ENCODE peak calls at places on chromosomes 7 and 10, in ten cellular contexts. N is uterus, Y is body of pancreas, W is esophagus squamous epithelium, G is A549, A is sigmoid colon, M is breast epithelium, P is prostate gland, J is IMR-90, K is heart left ventricle. Z is an unnamed sample.

GRCh38 chr10:124239666-124240065 is 146.3 kb upstream of the CHST15 start:
- DNase-seq in J (no peak), P (no peak), K (no peak), M (no peak), A (peak), W (no peak), N (no peak), Y (no peak), G (no peak), Z (no peak)

GRCh38 chr10:17278607-17279240 is 50.7 kb downstream of the VIM start:
- DNase-seq in K (no peak), A (no peak), N (no peak), J (no peak), Y (no peak), M (no peak), P (no peak), G (no peak), W (no peak), Z (no peak)

GRCh38 chr7:23654508-23654907 is 25.5 kb upstream of the FAM221A start:
- DNase-seq in J (peak), N (no peak), W (no peak), M (no peak), Y (peak), P (peak), A (no peak), G (peak), K (no peak), Z (no peak)

GRCh38 chr7:98119257-98119918 is 12.7 kb downstream of the LMTK2 start:
- DNase-seq in K (no peak), Y (no peak), J (peak), P (no peak), G (peak), M (no peak), W (no peak), A (no peak), N (no peak), Z (no peak)

GRCh38 chr7:24255139-24255538 is 28.9 kb upstream of the NPY start:
- DNase-seq in K (no peak), A (no peak), N (no peak), M (no peak), W (no peak), J (no peak), Y (no peak), P (no peak), G (no peak), Z (no peak)

GRCh38 chr10:106217627-106218026 is 946.9 kb downstream of the SORCS1 start:
- DNase-seq in P (no peak), W (no peak), Y (no peak), A (no peak), N (no peak), J (no peak), M (no peak), K (no peak), G (no peak), Z (no peak)

GRCh38 chr7:99693427-99694200 is 13.8 kb upstream of the CYP3A5 start:
- DNase-seq in K (no peak), W (no peak), N (no peak), P (no peak), J (no peak), G (peak), M (no peak), A (no peak), Y (peak), Z (no peak)

GRCh38 chr7:142568430-142569097 is 180.7 kb upstream of the PRSS1 start:
- DNase-seq in Y (no peak), A (no peak), N (no peak), P (no peak), J (peak), G (peak), M (no peak), W (no peak), K (no peak), Z (no peak)

GRCh38 chr10:33117816-33118215 is 159.8 kb upstream of the ITGB1 start:
- DNase-seq in N (no peak), W (no peak), K (no peak), Y (no peak), J (no peak), G (no peak), M (no peak), P (no peak), A (no peak), Z (peak)

GRCh38 chr7:137081694-137082093 is 213.2 kb downstream of the CHRM2 start:
- DNase-seq in K (peak), M (no peak), G (no peak), Y (peak), N (peak), A (peak), J (peak), W (no peak), P (no peak), Z (no peak)

GRCh38 chr7:145692237-145692950 is 424.2 kb upstream of the CNTNAP2 start:
- DNase-seq in K (peak), M (no peak), W (no peak), J (peak), A (no peak), Y (no peak), G (no peak), P (no peak), N (no peak), Z (no peak)

GRCh38 chr10:106082865-106083264 is 1081.6 kb downstream of the SORCS1 start:
- DNase-seq in Y (no peak), W (no peak), A (no peak), G (no peak), J (no peak), M (no peak), N (no peak), P (no peak), K (no peak), Z (no peak)

GRCh38 chr7:33964417-33965115 is 59.2 kb downstream of the BMPER start:
- DNase-seq in W (no peak), N (no peak), M (no peak), A (no peak), K (no peak), J (no peak), P (no peak), G (no peak), Y (no peak), Z (no peak)

GRCh38 chr7:44141221-44141850 is at the start of gene MYL7:
- DNase-seq in W (no peak), A (peak), J (no peak), M (no peak), G (no peak), P (no peak), N (no peak), Y (no peak), K (no peak), Z (peak)

GRCh38 chr7:66202380-66202779 is 2.8 kb upstream of the TPST1 start:
- DNase-seq in W (no peak), K (no peak), N (no peak), P (no peak), Y (no peak), M (no peak), J (no peak), A (peak), G (no peak), Z (peak)

GRCh38 chr7:121824276-121824675 is 48.7 kb upstream of the PTPRZ1 start:
- DNase-seq in A (no peak), J (no peak), Y (no peak), N (no peak), P (no peak), K (no peak), W (no peak), G (no peak), M (no peak), Z (no peak)

GRCh38 chr10:42866115-42866995 is 83.8 kb downstream of the BMS1 start:
- DNase-seq in K (peak), G (peak), P (peak), A (peak), N (peak), M (peak), J (peak), Y (peak), W (no peak), Z (peak)

GRCh38 chr7:152884321-152884720 is 124.8 kb downstream of the ACTR3B start:
- DNase-seq in M (no peak), K (no peak), W (no peak), N (no peak), P (no peak), A (no peak), G (no peak), Y (no peak), J (no peak), Z (peak)

GRCh38 chr7:129952164-129952652 is 552 bp downstream of the UBE2H start:
- DNase-seq in N (peak), W (no peak), K (peak), G (peak), M (peak), Y (peak), P (peak), A (peak), J (no peak), Z (no peak)

GRCh38 chr10:132991706-132992432 is 49.5 kb upstream of the CFAP46 start:
- DNase-seq in K (peak), N (no peak), J (no peak), Y (no peak), M (no peak), G (no peak), A (no peak), P (no peak), W (no peak), Z (peak)

GRCh38 chr7:124688991-124689390 is 76.6 kb downstream of the GPR37 start:
- DNase-seq in G (no peak), Y (no peak), N (no peak), P (no peak), J (peak), A (no peak), K (no peak), W (no peak), M (no peak), Z (no peak)

GRCh38 chr7:86778271-86778670 is 134.6 kb downstream of the GRM3 start:
- DNase-seq in N (no peak), A (no peak), Y (no peak), M (no peak), J (no peak), P (no peak), G (no peak), K (no peak), W (no peak), Z (no peak)

GRCh38 chr10:88896336-88897018 is 16.4 kb downstream of the STAMBPL1 start:
- DNase-seq in A (no peak), G (peak), P (no peak), M (no peak), J (no peak), N (no peak), K (no peak), W (no peak), Y (no peak), Z (no peak)

GRCh38 chr10:3186365-3186764 is 13.8 kb upstream of the PITRM1 start:
- DNase-seq in J (no peak), G (no peak), A (no peak), N (no peak), W (no peak), K (no peak), P (no peak), M (no peak), Y (no peak), Z (no peak)

GRCh38 chr7:30635798-30636197 is 41.1 kb downstream of the GARS1 start:
- DNase-seq in N (no peak), W (no peak), G (no peak), M (no peak), J (no peak), Y (no peak), K (no peak), A (no peak), P (no peak), Z (no peak)

GRCh38 chr7:55050286-55050685 is 31.5 kb downstream of the EGFR start:
- DNase-seq in N (no peak), P (no peak), A (no peak), J (no peak), G (no peak), Y (no peak), W (no peak), M (no peak), K (no peak), Z (no peak)

GRCh38 chr7:28411876-28412662 is at the start of gene CREB5:
- DNase-seq in Y (no peak), W (no peak), N (no peak), K (no peak), A (no peak), J (peak), G (peak), P (no peak), M (no peak), Z (no peak)

GRCh38 chr10:128046156-128046933 is 79.9 kb downstream of the MKI67 start:
- DNase-seq in W (no peak), P (no peak), A (no peak), G (no peak), M (no peak), Y (no peak), N (no peak), K (peak), J (no peak), Z (peak)

GRCh38 chr7:30091431-30092386 is 43.1 kb upstream of the MTURN start:
- DNase-seq in N (no peak), M (no peak), G (peak), P (no peak), W (no peak), Y (no peak), J (peak), K (no peak), A (no peak), Z (no peak)

GRCh38 chr10:14158575-14158974 is 172.1 kb downstream of the FRMD4A start:
- DNase-seq in A (no peak), K (no peak), N (no peak), W (no peak), J (no peak), G (no peak), M (no peak), P (no peak), Y (no peak), Z (no peak)

GRCh38 chr10:63140077-63140476 is 6.9 kb downstream of the NRBF2 start:
- DNase-seq in N (no peak), K (no peak), M (no peak), G (no peak), Y (no peak), P (no peak), W (no peak), J (no peak), A (no peak), Z (no peak)

GRCh38 chr10:75395171-75395954 is 6.2 kb downstream of the ZNF503 start:
- DNase-seq in K (peak), P (peak), A (no peak), Y (peak), G (peak), M (peak), N (peak), W (no peak), J (peak), Z (peak)

GRCh38 chr7:150972094-150972493 is 6.0 kb downstream of the KCNH2 start:
- DNase-seq in W (no peak), J (peak), A (peak), G (no peak), Y (no peak), M (no peak), K (peak), P (no peak), N (peak), Z (no peak)

GRCh38 chr7:47827886-47828285 is 120.4 kb downstream of the PKD1L1 start:
- DNase-seq in K (no peak), P (no peak), Y (no peak), M (peak), A (no peak), J (no peak), N (no peak), G (no peak), W (no peak), Z (no peak)

GRCh38 chr7:50712527-50713356 is 70.0 kb downstream of the GRB10 start:
- DNase-seq in G (no peak), M (no peak), N (no peak), Y (no peak), J (no peak), A (no peak), K (no peak), P (no peak), W (no peak), Z (no peak)

GRCh38 chr10:13099666-13100348 is at the start of gene OPTN:
- DNase-seq in K (peak), P (peak), Y (peak), W (no peak), M (peak), J (peak), A (peak), G (peak), N (peak), Z (peak)
- TF ChIP-seq POLR2A in K (no peak), P (peak), Y (peak), W (no peak), M (no peak), J (peak), A (peak), G (peak), N (peak), Z (no peak)

DNA sequence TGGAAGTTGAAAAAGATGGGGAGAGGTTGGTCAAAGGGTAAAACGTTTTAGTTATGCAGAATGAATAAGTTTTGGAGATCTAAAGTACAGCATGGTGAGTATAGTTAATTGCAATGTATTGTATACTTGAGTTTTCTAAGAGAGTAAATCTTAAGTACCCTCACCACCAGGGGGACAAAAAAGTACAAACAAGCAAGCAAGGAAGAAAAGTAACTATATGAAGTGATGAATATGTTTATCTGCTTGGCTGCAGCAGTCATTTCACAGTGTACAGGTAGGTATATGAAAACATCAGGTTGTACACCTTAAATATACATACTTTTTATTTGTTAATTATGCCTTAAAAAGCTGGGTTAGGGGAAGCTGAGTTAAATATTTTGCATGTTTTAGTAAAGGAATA is 157.3 kb downstream of the PCLO start:
- DNase-seq in M (no peak), Y (no peak), J (no peak), N (no peak), W (no peak), K (no peak), A (no peak), P (no peak), G (peak), Z (no peak)
- TF ChIP-seq CTCF in M (no peak), Y (no peak), J (no peak), N (no peak), W (no peak), K (no peak), A (no peak), P (no peak), G (peak), Z (no peak)

GRCh38 chr7:78020131-78020873 is 221.7 kb downstream of the PHTF2 start:
- DNase-seq in K (peak), N (peak), A (peak), W (no peak), M (peak), Y (peak), G (peak), J (peak), P (peak), Z (no peak)
- TF ChIP-seq POLR2A in K (no peak), N (no peak), A (no peak), W (no peak), M (no peak), Y (no peak), G (no peak), J (no peak), P (no peak), Z (no peak)

GRCh38 chr10:80530816-80531215 is 6.9 kb upstream of the SH2D4B start:
- DNase-seq in W (no peak), P (no peak), G (no peak), K (no peak), M (no peak), J (no peak), Y (no peak), N (no peak), A (no peak), Z (peak)

GRCh38 chr10:80528901-80529300 is 8.8 kb upstream of the SH2D4B start:
- DNase-seq in M (no peak), N (no peak), P (no peak), W (no peak), G (no peak), A (no peak), K (no peak), J (no peak), Y (no peak), Z (no peak)

GRCh38 chr10:80529604-80530003 is 8.1 kb upstream of the SH2D4B start:
- DNase-seq in G (no peak), Y (no peak), W (no peak), N (no peak), P (no peak), M (no peak), A (no peak), J (peak), K (peak), Z (no peak)

GRCh38 chr10:80528185-80528700 is 9.5 kb upstream of the SH2D4B start:
- DNase-seq in M (no peak), K (no peak), N (no peak), G (no peak), A (no peak), W (no peak), P (no peak), Y (no peak), J (no peak), Z (no peak)

DNA sequence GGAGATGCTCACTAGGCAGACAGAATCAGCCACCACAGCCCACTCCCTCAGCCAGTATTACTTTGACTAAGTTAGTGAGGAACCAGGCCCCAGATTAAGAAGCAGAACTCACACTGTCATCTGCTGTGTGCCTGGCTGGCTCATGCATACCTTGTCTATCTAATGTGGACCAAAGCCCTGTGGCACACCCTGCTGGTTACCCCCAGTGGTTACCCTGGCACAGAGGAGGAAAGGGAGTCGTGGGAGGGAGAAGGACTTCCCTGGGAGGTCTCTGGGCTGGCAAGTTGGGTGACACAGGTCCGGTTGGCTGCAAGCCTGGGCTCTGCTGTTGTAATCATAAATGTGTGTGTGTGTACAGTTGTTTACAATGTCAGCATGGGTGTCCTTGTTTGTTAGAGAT is 7.5 kb upstream of the SH2D4B start:
- DNase-seq in W (no peak), G (peak), M (no peak), Y (peak), J (peak), K (peak), N (no peak), A (no peak), P (no peak), Z (no peak)
- TF ChIP-seq CTCF in W (peak), G (peak), M (peak), Y (peak), J (peak), K (peak), N (no peak), A (no peak), P (no peak), Z (peak)